ENCODE peak calls at places on chromosomes 11 and 22, in four cellular contexts. J is GM06990, N is AG10803, T is uterus. B is an unnamed sample.

GRCh38 chr11:10866893-10867331 is 9.1 kb upstream of the ZBED5 start:
- DNase-seq in J (no peak), N (peak), T (peak), B (no peak)

GRCh38 chr11:120740424-120740823 is 228.9 kb downstream of the GRIK4 start:
- DNase-seq in J (no peak), N (no peak), T (no peak), B (no peak)

GRCh38 chr11:57658023-57658361 is 430 bp downstream of the CLP1 start:
- DNase-seq in J (no peak), N (no peak), T (no peak), B (no peak)

GRCh38 chr22:48866906-48867597 is 960.6 kb downstream of the BRD1 start:
- DNase-seq in J (no peak), N (no peak), T (no peak), B (no peak)

GRCh38 chr11:128285313-128285712 is 302.0 kb downstream of the ETS1 start:
- DNase-seq in J (no peak), N (no peak), T (no peak), B (no peak)

GRCh38 chr11:45994421-45995341 is 72.2 kb downstream of the LARGE2 start:
- DNase-seq in J (no peak), N (peak), T (peak), B (no peak)

GRCh38 chr11:44127130-44127529 is 31.7 kb downstream of the EXT2 start:
- DNase-seq in J (no peak), N (no peak), T (no peak), B (no peak)

GRCh38 chr11:10450451-10451398 is 4.3 kb upstream of the AMPD3 start:
- DNase-seq in J (peak), N (peak), T (no peak), B (peak)

GRCh38 chr11:125494987-125495725 is 909 bp downstream of the FEZ1 start:
- DNase-seq in J (peak), N (peak), T (peak), B (peak)

GRCh38 chr22:18078329-18079041 is 695 bp downstream of the PEX26 start:
- DNase-seq in J (peak), N (peak), T (no peak), B (peak)

GRCh38 chr22:49432211-49432905 is 395.3 kb downstream of the BRD1 start:
- DNase-seq in J (no peak), N (no peak), T (no peak), B (no peak)

GRCh38 chr22:37471721-37472417 is 14.3 kb downstream of the MFNG start:
- DNase-seq in J (no peak), N (no peak), T (no peak), B (no peak)

GRCh38 chr22:37474447-37475090 is 11.6 kb downstream of the MFNG start:
- DNase-seq in J (no peak), N (no peak), T (no peak), B (no peak)

GRCh38 chr22:37476389-37477329 is 9.5 kb downstream of the MFNG start:
- DNase-seq in J (no peak), N (no peak), T (no peak), B (no peak)

GRCh38 chr22:37472418-37473006 is 13.7 kb downstream of the MFNG start:
- DNase-seq in J (no peak), N (peak), T (no peak), B (peak)

GRCh38 chr22:37473437-37473946 is 12.7 kb downstream of the MFNG start:
- DNase-seq in J (no peak), N (no peak), T (no peak), B (no peak)
- TF ChIP-seq CTCF in J (no peak), N (no peak), T (no peak), B (no peak)

GRCh38 chr22:44711236-44711560 is 9.2 kb downstream of the PRR5 start:
- DNase-seq in J (no peak), N (no peak), T (no peak), B (no peak)

GRCh38 chr22:44710474-44711235 is 8.7 kb downstream of the PRR5 start:
- DNase-seq in J (peak), N (no peak), T (no peak), B (peak)

GRCh38 chr22:44712962-44713361 is 11.0 kb downstream of the PRR5 start:
- DNase-seq in J (no peak), N (no peak), T (no peak), B (no peak)

GRCh38 chr22:44711701-44712100 is 9.7 kb downstream of the PRR5 start:
- DNase-seq in J (no peak), N (no peak), T (no peak), B (no peak)

GRCh38 chr22:44712156-44712555 is 10.2 kb downstream of the PRR5 start:
- DNase-seq in J (no peak), N (peak), T (no peak), B (no peak)
- TF ChIP-seq CTCF in J (no peak), N (no peak), T (no peak), B (no peak)

DNA sequence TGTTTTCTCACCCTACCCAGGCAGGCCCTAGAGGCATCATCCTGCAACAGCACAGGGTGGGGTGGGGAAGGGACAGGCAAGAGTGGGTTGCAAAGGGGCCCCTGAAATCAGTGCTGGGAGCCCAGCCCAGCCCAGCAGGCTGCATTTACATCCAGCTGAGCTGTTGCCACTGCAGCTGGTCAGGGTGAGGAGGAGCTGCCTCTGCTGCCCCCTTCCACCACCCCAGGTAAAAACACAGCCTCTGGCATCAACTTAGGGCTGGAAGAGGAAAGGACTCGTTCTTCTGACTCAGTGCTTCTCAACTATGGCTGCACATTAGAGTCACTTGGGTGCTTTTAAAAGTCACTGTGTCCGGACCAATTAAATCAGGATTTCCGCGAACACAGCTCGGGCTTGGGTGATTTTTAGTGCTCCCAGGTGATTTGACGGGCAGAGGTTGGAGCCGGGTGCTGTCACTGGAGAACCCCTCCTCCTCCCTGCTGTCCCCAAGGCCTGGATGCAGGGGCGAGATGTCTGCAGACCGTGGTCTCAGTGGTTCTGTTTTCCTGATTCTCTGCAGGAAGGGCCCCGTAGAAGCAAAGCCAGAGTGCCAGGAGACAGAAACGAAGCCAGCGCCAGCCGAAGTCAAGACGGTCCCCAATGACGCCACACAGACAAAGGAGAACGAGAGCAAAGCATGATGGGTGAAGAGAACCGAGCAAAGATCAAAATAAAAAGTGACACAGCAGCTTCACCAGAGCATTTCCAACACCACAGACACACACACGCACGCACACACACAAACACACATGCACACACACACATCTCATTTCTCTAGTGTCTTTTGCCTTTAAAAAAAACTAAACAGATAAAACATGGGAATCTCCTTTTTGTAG is 39.4 kb upstream of the TTC12 start:
- DNase-seq in J (no peak), N (no peak), T (no peak), B (no peak)
- TF ChIP-seq CTCF in J (peak), N (peak), T (no peak), B (no peak)

DNA sequence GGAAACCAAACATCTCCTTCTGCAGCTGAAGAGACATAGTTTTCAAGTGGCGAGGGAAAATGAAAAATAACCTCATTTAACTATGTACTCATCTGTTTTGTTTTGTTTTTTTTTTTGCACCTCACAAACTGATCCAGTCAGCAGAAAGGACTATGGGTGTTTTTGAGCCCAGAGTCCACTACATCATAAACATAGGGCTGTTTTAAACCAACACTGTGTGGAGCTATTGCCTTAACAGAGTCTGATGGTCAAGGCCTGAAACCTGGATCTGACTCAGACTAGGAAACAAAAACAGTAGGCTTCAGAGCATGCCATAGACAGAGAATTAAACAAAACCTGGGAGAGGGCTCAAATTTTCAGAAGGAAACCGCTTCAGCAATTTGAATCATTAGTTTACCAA is 99.3 kb upstream of the FSHB start:
- DNase-seq in J (no peak), N (no peak), T (no peak), B (no peak)
- TF ChIP-seq CTCF in J (peak), N (no peak), T (no peak), B (no peak)

GRCh38 chr11:109425554-109425953 is 3.6 kb downstream of the C11orf87 start:
- DNase-seq in J (no peak), N (peak), T (no peak), B (no peak)

GRCh38 chr11:109424893-109425292 is 2.9 kb downstream of the C11orf87 start:
- DNase-seq in J (no peak), N (no peak), T (no peak), B (peak)

GRCh38 chr11:109423860-109424190 is 1.8 kb downstream of the C11orf87 start:
- DNase-seq in J (peak), N (no peak), T (no peak), B (no peak)

GRCh38 chr11:109423114-109423859 is 1.3 kb downstream of the C11orf87 start:
- DNase-seq in J (peak), N (no peak), T (no peak), B (peak)

DNA sequence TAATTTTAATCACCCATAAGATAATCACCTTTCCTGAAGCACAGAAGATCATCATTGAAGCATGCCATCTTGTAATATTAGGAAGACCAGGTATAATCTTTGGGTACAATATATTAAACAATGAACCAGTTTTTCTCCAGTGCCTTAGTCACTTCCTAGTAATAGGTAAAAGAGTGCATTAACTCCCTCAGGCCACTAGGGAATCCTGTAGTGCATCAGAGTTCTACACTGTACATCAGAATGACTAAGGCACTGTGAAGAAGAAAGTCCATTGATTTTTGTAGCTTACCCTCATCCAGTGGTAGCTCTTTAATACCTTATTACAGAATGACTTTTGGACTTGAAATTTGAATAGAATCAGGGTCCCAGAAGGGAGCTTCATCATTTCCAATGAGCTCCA is 4.5 kb downstream of the C11orf87 start:
- DNase-seq in J (no peak), N (no peak), T (no peak), B (no peak)
- TF ChIP-seq CTCF in J (peak), N (peak), T (no peak), B (no peak)

GRCh38 chr11:66327171-66328035 is 8.8 kb downstream of the RIN1 start:
- DNase-seq in J (no peak), N (peak), T (no peak), B (peak)
- TF ChIP-seq CTCF in J (no peak), N (peak), T (no peak), B (no peak)

GRCh38 chr22:45726081-45726480 is 54.4 kb downstream of the ATXN10 start:
- DNase-seq in J (no peak), N (no peak), T (no peak), B (no peak)

GRCh38 chr22:45731041-45731797 is 59.6 kb downstream of the ATXN10 start:
- DNase-seq in J (no peak), N (peak), T (no peak), B (no peak)

GRCh38 chr22:45735273-45735672 is 63.6 kb downstream of the ATXN10 start:
- DNase-seq in J (no peak), N (no peak), T (no peak), B (no peak)

GRCh38 chr22:45731798-45732495 is 60.3 kb downstream of the ATXN10 start:
- DNase-seq in J (no peak), N (peak), T (no peak), B (no peak)
- TF ChIP-seq CTCF in J (peak), N (peak), T (peak), B (no peak)

GRCh38 chr11:1660025-1660867 is 30.7 kb downstream of the KRTAP5-5 start:
- DNase-seq in J (no peak), N (no peak), T (no peak), B (no peak)
- TF ChIP-seq CTCF in J (no peak), N (no peak), T (no peak), B (no peak)

DNA sequence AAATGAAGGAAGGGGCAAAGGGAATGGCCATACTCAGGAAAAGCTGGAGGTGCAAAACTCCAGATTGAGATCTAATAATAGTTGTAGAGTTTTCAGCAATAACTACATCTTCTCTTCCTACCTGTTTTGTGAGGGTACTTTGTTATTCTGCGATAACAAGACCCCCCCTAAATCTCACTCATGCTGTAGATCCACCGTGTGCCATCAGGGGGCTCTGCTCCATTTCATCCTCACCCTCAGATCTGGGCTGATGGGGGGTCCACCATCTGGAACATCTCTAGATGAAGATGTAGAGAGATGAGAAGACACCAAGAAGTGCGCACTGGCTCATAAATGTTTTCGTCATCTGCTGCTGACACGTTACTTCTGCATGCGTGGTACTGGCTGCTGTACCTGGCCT is 135.9 kb upstream of the KIRREL3 start:
- DNase-seq in J (no peak), N (no peak), T (no peak), B (no peak)
- TF ChIP-seq CTCF in J (peak), N (peak), T (no peak), B (no peak)

B was measured in activated CD8-positive, alpha-beta T cell treated with anti-CD3 and anti-CD28 coated beads for 36 hours.